ENCODE peak calls at places on chromosomes 13 and 19, in eight cellular contexts. X, Q, E, N, D, K, S and G are unnamed samples.

GRCh38 chr13:29513002-29513980 is 82.2 kb downstream of the SLC7A1 start:
- DNase-seq in X (no peak), Q (no peak), E (no peak), N (peak), D (no peak), K (peak), S (no peak), G (no peak)

GRCh38 chr13:51821666-51822065 is 17.7 kb upstream of the DHRS12 start:
- DNase-seq in X (no peak), Q (no peak), E (no peak), N (no peak), D (no peak), K (no peak), S (no peak), G (no peak)

GRCh38 chr19:1884719-1885334 is 469 bp downstream of the ABHD17A start:
- DNase-seq in X (no peak), Q (no peak), E (no peak), N (no peak), D (no peak), K (no peak), S (no peak), G (no peak)

GRCh38 chr13:33519561-33520479 is 234.3 kb upstream of the STARD13 start:
- DNase-seq in X (no peak), Q (no peak), E (peak), N (peak), D (peak), K (no peak), S (no peak), G (no peak)

GRCh38 chr13:42040730-42041016 is 7.8 kb upstream of the DGKH start:
- DNase-seq in X (no peak), Q (no peak), E (no peak), N (no peak), D (no peak), K (no peak), S (no peak), G (no peak)

GRCh38 chr13:111908981-111909380 is 158.0 kb upstream of the SOX1 start:
- DNase-seq in X (no peak), Q (no peak), E (no peak), N (no peak), D (no peak), K (no peak), S (no peak), G (no peak)

GRCh38 chr19:16366433-16367268 is 42.0 kb downstream of the KLF2 start:
- DNase-seq in X (no peak), Q (peak), E (no peak), N (no peak), D (no peak), K (no peak), S (no peak), G (no peak)

GRCh38 chr13:54226866-54227265 is 1198.3 kb downstream of the OLFM4 start:
- DNase-seq in X (no peak), Q (no peak), E (no peak), N (no peak), D (no peak), K (no peak), S (no peak), G (no peak)

GRCh38 chr19:55206664-55207500 is 2.4 kb downstream of the PTPRH start:
- DNase-seq in X (peak), Q (peak), E (peak), N (peak), D (peak), K (peak), S (peak), G (peak)

GRCh38 chr13:74443623-74444022 is 309.4 kb upstream of the KLF12 start:
- DNase-seq in X (no peak), Q (no peak), E (peak), N (peak), D (peak), K (peak), S (no peak), G (no peak)

GRCh38 chr13:24271611-24272451 is 37.5 kb upstream of the C1QTNF9 start:
- DNase-seq in X (no peak), Q (no peak), E (peak), N (peak), D (peak), K (no peak), S (no peak), G (peak)

GRCh38 chr19:8306235-8307054 is 1.7 kb downstream of the CD320 start:
- DNase-seq in X (no peak), Q (no peak), E (no peak), N (no peak), D (no peak), K (no peak), S (no peak), G (no peak)

GRCh38 chr13:60520902-60521563 is 124.0 kb downstream of the TDRD3 start:
- DNase-seq in X (no peak), Q (peak), E (no peak), N (no peak), D (no peak), K (no peak), S (no peak), G (no peak)

GRCh38 chr13:77521595-77522367 is 13.7 kb upstream of the SCEL start:
- DNase-seq in X (no peak), Q (peak), E (peak), N (no peak), D (peak), K (peak), S (no peak), G (peak)

DNA sequence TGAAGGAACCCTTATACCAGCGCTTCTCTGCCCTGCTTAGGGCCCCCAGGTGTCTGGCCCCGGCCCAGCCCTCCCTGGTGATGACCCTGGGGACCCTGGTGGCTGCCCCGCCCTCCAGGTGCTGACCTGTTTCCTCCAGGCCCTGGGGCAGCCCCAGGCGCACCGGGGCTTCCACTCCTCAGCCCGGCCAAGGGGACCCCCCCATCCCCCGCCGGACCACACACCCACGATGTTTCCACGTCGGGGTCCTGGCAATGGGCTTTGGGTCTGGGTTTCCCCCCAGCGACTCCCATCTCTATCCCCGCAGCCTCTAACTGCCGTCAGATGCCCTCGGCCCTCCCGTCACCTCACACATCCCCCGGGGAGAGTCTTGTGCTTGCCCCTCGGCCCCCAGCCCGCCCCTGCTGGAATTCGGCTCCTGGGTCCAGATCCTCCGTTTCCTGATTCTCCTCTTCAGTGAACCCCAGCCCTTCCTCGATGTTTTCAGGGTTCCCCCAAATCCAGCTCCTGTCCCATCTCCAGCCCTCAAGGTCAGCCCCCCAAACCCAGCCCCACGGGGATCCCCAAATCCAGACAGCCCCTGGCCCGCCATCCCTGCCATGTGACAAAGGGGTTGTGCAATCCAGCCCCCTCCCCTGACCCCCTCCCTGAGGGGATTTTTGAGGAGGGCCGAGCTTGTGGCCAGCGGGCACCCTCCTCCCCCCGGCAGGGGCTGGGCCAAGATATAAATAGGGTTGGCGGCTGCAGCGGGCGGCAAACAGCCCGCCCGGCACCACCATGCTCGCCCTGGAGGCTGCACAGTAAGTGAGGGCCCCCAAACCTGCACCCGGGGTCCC is at the start of gene SPIB:
- DNase-seq in X (no peak), Q (peak), E (no peak), N (no peak), D (no peak), K (no peak), S (no peak), G (no peak)
- H2AFZ ChIP-seq in X (peak), Q (peak), E (no peak), N (no peak), D (no peak), K (no peak), S (no peak), G (no peak)

GRCh38 chr19:18605196-18605545 is 1.4 kb downstream of the CRLF1 start:
- DNase-seq in X (no peak), Q (no peak), E (no peak), N (no peak), D (no peak), K (no peak), S (no peak), G (no peak)
- H3K4me3 ChIP-seq in X (no peak), Q (peak), E (no peak), N (no peak), D (no peak), K (no peak), S (no peak), G (no peak)

GRCh38 chr19:11131471-11131870 is 24.1 kb downstream of the SPC24 start:
- DNase-seq in X (no peak), Q (no peak), E (no peak), N (no peak), D (no peak), K (no peak), S (no peak), G (no peak)

GRCh38 chr19:11136400-11137101 is 19.0 kb downstream of the SPC24 start:
- DNase-seq in X (no peak), Q (no peak), E (peak), N (no peak), D (peak), K (no peak), S (no peak), G (peak)

GRCh38 chr19:11127905-11128304 is 27.7 kb downstream of the SPC24 start:
- DNase-seq in X (no peak), Q (no peak), E (no peak), N (no peak), D (no peak), K (no peak), S (no peak), G (peak)

GRCh38 chr19:11125994-11126685 is 29.4 kb downstream of the SPC24 start:
- DNase-seq in X (peak), Q (peak), E (peak), N (peak), D (peak), K (peak), S (peak), G (peak)

GRCh38 chr19:11130824-11131455 is 24.6 kb downstream of the SPC24 start:
- DNase-seq in X (no peak), Q (peak), E (peak), N (peak), D (peak), K (peak), S (peak), G (peak)
- H3K27ac ChIP-seq in X (no peak), Q (peak), E (no peak), N (peak), D (peak), K (no peak), S (peak), G (no peak)

DNA sequence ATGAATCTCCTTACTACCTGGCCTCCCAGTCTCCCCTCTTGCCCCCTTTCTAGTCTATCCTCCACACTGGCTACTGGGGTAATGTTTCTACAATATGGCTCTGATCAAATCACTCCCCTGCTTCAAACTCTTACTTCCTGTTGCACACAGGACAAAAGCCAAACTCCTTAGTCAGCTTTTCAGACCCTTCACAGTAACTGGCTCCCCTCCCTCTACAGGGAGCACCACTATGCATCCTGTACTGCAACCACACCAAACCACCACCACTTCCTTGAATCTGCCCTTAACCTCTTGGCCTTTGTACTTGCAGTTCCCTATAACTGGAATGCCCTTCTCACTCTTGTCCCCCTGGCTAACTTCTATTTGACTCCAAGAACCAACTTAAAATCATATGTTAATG is 32.2 kb downstream of the DEDD2 start:
- DNase-seq in X (no peak), Q (no peak), E (peak), N (peak), D (peak), K (no peak), S (no peak), G (no peak)
- H2AFZ ChIP-seq in X (peak), Q (no peak), E (no peak), N (peak), D (no peak), K (no peak), S (no peak), G (no peak)

GRCh38 chr13:31154939-31155338 is 6.8 kb downstream of the HSPH1 start:
- DNase-seq in X (no peak), Q (no peak), E (no peak), N (peak), D (no peak), K (no peak), S (no peak), G (no peak)

GRCh38 chr13:31160857-31161582 is 684 bp downstream of the HSPH1 start:
- DNase-seq in X (peak), Q (peak), E (peak), N (peak), D (peak), K (peak), S (no peak), G (peak)

GRCh38 chr13:31161583-31162150 is at the start of gene HSPH1:
- DNase-seq in X (peak), Q (peak), E (peak), N (peak), D (peak), K (peak), S (peak), G (peak)

GRCh38 chr13:31162151-31163008 is 676 bp upstream of the HSPH1 start:
- DNase-seq in X (peak), Q (peak), E (peak), N (peak), D (peak), K (peak), S (peak), G (peak)

GRCh38 chr13:31159306-31159705 is 2.4 kb downstream of the HSPH1 start:
- DNase-seq in X (no peak), Q (no peak), E (no peak), N (peak), D (peak), K (no peak), S (no peak), G (no peak)
- H3K4me3 ChIP-seq in X (peak), Q (peak), E (peak), N (no peak), D (peak), K (peak), S (peak), G (peak)

DNA sequence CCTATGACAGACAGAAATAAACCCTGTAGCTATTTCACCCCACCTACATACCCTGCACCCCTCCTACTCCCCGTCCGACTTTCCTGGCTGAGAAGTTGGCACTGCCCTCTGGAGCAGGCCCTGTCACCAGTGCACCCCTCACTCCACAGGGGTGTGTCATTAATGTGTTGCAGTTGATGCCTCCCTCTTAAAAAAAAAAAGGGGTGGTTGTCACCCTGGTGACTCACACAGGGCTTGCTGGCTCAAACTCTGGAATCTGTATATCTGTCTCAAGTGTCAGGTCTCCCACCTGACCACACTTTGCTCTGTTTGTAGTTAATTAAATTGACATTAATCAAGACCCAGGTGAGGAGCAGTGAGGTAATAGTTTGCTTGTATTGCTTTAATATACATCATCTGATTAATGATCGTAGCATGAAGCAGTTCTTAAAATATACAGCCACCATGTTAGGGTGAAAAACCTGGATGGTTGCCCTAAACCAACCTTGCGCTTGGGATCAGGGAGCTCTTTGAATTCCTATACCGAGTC is 2.0 kb upstream of the GATAD2A start:
- DNase-seq in X (no peak), Q (no peak), E (peak), N (peak), D (peak), K (peak), S (no peak), G (peak)
- H3K27ac ChIP-seq in X (no peak), Q (no peak), E (no peak), N (no peak), D (peak), K (peak), S (peak), G (peak)

DNA sequence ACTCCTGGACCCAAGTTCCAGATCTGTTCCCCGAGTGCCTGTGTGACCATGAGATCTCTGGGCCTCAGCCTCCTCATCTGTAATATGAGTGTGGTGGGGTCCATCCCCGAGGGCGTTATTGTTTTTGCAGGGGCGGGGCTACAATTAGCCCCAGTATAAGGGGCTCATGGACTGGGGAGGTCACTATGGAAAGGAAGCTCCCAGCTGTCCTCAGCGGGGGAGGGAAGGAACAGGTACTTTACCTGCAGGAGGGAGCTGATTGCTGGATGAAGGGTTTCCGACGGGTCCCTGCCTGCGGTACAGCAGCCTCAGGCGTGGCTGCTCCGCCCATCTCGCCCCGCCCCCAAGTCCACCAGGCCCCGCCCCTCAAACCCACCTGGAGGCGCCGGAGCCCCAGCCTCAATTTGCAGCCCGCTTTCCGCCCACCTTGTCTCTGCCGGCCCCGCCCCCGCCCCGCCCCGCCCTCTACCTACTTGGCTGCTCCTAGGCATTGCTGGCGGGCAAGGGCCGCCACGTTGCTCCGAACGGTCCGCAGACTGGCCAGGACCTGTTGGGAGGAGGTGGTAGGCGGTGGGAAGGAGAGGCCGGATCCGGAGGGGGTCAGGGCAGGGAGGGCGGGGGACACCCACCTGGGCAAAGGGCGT is 5.5 kb downstream of the PDE4C start:
- DNase-seq in X (no peak), Q (peak), E (no peak), N (no peak), D (no peak), K (no peak), S (no peak), G (no peak)
- H2AFZ ChIP-seq in X (no peak), Q (peak), E (no peak), N (peak), D (no peak), K (no peak), S (no peak), G (no peak)

GRCh38 chr19:43818500-43818899 is 8.6 kb upstream of the ZNF283 start:
- DNase-seq in X (no peak), Q (no peak), E (no peak), N (no peak), D (no peak), K (no peak), S (no peak), G (no peak)

GRCh38 chr19:43814663-43815352 is 12.3 kb upstream of the ZNF283 start:
- DNase-seq in X (no peak), Q (no peak), E (no peak), N (no peak), D (no peak), K (peak), S (no peak), G (peak)

GRCh38 chr19:43820861-43821215 is 6.3 kb upstream of the ZNF283 start:
- DNase-seq in X (no peak), Q (no peak), E (no peak), N (no peak), D (no peak), K (no peak), S (no peak), G (no peak)

DNA sequence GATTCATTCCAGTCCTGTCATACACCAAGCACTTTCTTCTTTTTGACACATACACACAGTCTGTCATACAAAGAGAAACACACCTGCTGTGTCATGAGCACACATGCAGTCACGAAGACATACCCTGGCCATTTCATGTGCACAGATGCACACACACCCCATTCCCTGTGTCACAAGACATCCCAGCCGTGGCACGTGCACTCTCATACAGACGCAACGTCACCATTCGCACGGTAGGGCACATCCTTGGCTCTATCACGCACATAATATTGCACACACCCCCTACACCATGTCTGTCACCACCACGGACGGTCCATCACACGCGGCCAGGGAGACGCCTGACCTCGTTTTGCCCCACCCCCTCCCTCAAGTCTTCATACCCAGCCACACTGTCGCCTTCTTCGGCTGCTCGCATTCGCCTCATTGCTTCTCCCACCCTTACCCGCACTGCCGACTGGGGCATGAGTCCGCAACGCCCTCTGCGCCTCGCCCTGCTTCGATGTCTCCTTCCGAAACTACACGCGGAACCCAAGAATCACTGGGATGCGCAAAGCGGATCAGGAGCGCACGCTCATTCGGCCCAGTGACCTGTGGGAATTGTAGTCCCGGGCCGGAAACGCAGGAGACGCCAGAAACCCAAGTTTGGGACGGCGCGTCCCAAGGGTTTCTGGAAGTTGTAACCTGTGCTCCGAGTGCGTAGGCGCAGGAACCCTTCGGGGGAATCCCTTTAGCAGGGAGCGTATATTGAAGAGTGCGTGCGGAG is 6.8 kb upstream of the ZNF283 start:
- DNase-seq in X (no peak), Q (peak), E (peak), N (peak), D (peak), K (no peak), S (no peak), G (no peak)
- H3K4me3 ChIP-seq in X (no peak), Q (peak), E (peak), N (peak), D (peak), K (no peak), S (no peak), G (no peak)